ENCODE peak calls at places on chromosomes 16 and 17, in eight cellular contexts. D, P, M, J, H, V, X and U are unnamed samples.

GRCh38 chr16:68197250-68197649 is 38.7 kb downstream of the ESRP2 start:
- DNase-seq in V (no peak), D (peak; percentile 12), J (no peak), M (no peak), H (no peak), P (no peak), X (no peak), U (no peak)

GRCh38 chr16:81004646-81005353 is 1.9 kb downstream of the CMC2 start:
- DNase-seq in P (no peak), V (no peak), X (peak; percentile 71), H (no peak), M (peak; percentile 11), J (peak; percentile 32), D (no peak), U (no peak)

GRCh38 chr17:68443974-68444464 is 13.3 kb downstream of the WIPI1 start:
- DNase-seq in P (no peak), X (no peak), D (no peak), M (no peak), H (no peak), V (no peak), J (no peak), U (no peak)

GRCh38 chr17:66645259-66645658 is 189.7 kb upstream of the CACNG5 start:
- DNase-seq in J (no peak), X (no peak), D (no peak), V (no peak), P (no peak), M (no peak), H (no peak), U (no peak)

GRCh38 chr16:90019201-90019542 is at the start of gene DBNDD1:
- DNase-seq in D (no peak), M (no peak), V (no peak), P (no peak), X (no peak), H (no peak), J (no peak), U (no peak)

GRCh38 chr17:65100316-65101140 is 36.6 kb upstream of the RGS9 start:
- DNase-seq in J (no peak), P (peak; percentile 73), X (peak; percentile 83), V (peak; percentile 80), M (peak; percentile 39), D (no peak), H (peak; percentile 74), U (no peak)

GRCh38 chr17:74513987-74514631 is 17.2 kb downstream of the CD300LB start:
- DNase-seq in J (no peak), H (no peak), V (peak; percentile 17), D (no peak), P (no peak), X (peak; percentile 47), M (peak; percentile 82), U (no peak)

GRCh38 chr17:3867606-3868005 is 21.6 kb upstream of the NCBP3 start:
- DNase-seq in P (no peak), M (no peak), D (no peak), J (no peak), V (no peak), X (no peak), H (no peak), U (no peak)

GRCh38 chr17:70613681-70614080 is 444.3 kb downstream of the KCNJ2 start:
- DNase-seq in X (no peak), M (no peak), V (no peak), H (no peak), P (no peak), J (no peak), D (no peak), U (no peak)

GRCh38 chr16:49639739-49640388 is 216.0 kb downstream of the ZNF423 start:
- DNase-seq in D (no peak), X (no peak), J (peak; percentile 67), H (peak; percentile 83), M (no peak), P (no peak), V (no peak), U (no peak)

GRCh38 chr16:84593825-84594724 is 23.8 kb downstream of the COTL1 start:
- DNase-seq in H (no peak), M (peak; percentile 95), D (no peak), P (peak; percentile 27), J (no peak), X (peak; percentile 69), V (peak; percentile 75), U (no peak)

GRCh38 chr16:50136399-50136798 is 16.7 kb upstream of the TENT4B start:
- DNase-seq in D (no peak), M (no peak), J (no peak), P (no peak), X (no peak), V (no peak), H (no peak), U (no peak)

GRCh38 chr16:84084570-84085270 is 32.0 kb downstream of the MBTPS1 start:
- DNase-seq in X (peak; percentile 69), J (peak; percentile 10), H (peak; percentile 64), V (peak; percentile 67), D (no peak), M (no peak), P (no peak), U (peak; percentile 18)

GRCh38 chr17:16969931-16970906 is 1.7 kb downstream of the TNFRSF13B start:
- DNase-seq in V (no peak), D (no peak), H (no peak), M (no peak), J (no peak), P (no peak), X (no peak), U (no peak)

GRCh38 chr17:42253601-42254000 is 22.6 kb downstream of the STAT5B start:
- DNase-seq in P (no peak), M (no peak), V (no peak), H (no peak), X (no peak), D (no peak), J (no peak), U (no peak)